ENCODE peak calls at places on chromosomes 12 and 14, in five cellular contexts. Y is left ventricle myocardium inferior, F is breast epithelium, I is bronchial epithelial cell, D is H9. M is an unnamed sample. For H3K27me3, the result is how much of the 10 kb centered on the place peaks cover.

GRCh38 chr12:38949363-38949762 is 44.0 kb upstream of the CPNE8 start:
- DNase-seq in Y (no peak), F (no peak), I (no peak), D (no peak), M (no peak)

GRCh38 chr14:67575684-67576083 is 24.4 kb downstream of the PIGH start:
- DNase-seq in Y (no peak), F (no peak), I (peak), D (no peak), M (no peak)

GRCh38 chr12:91202390-91202789 is 19.8 kb upstream of the DCN start:
- DNase-seq in Y (no peak), F (no peak), I (peak), D (no peak), M (no peak)

GRCh38 chr14:102323102-102323501 is 3.6 kb downstream of the ZNF839 start:
- DNase-seq in Y (peak), F (peak), I (peak), D (peak), M (no peak)

GRCh38 chr14:31930493-31931225 is 146.4 kb upstream of the ARHGAP5 start:
- DNase-seq in Y (no peak), F (no peak), I (peak), D (no peak), M (peak)

GRCh38 chr12:20528208-20528607 is 159.9 kb downstream of the PDE3A start:
- DNase-seq in Y (no peak), F (no peak), I (no peak), D (no peak), M (no peak)

GRCh38 chr12:16347391-16348298 is at the start of gene MGST1:
- DNase-seq in Y (peak), F (peak), I (peak), D (peak), M (no peak)

GRCh38 chr14:99117671-99118045 is 154.3 kb downstream of the BCL11B start:
- DNase-seq in Y (no peak), F (peak), I (no peak), D (no peak), M (no peak)

GRCh38 chr12:87939182-87939581 is 90.0 kb downstream of the C12orf50 start:
- DNase-seq in Y (no peak), F (no peak), I (no peak), D (peak), M (no peak)

GRCh38 chr12:63882844-63883243 is 38.3 kb downstream of the SRGAP1 start:
- DNase-seq in Y (peak), F (no peak), I (no peak), D (peak), M (no peak)

GRCh38 chr14:91985521-91986255 is 38.2 kb upstream of the FBLN5 start:
- DNase-seq in Y (no peak), F (no peak), I (no peak), D (no peak), M (no peak)

GRCh38 chr12:100826323-100826722 is 31.7 kb downstream of the ANO4 start:
- DNase-seq in Y (peak), F (no peak), I (peak), D (peak), M (peak)

GRCh38 chr14:60097974-60098373 is 6.3 kb downstream of the PCNX4 start:
- DNase-seq in Y (no peak), F (no peak), I (no peak), D (no peak), M (peak)

GRCh38 chr12:130879781-130880389 is 8.0 kb downstream of the RAN start:
- DNase-seq in Y (no peak), F (no peak), I (no peak), D (peak), M (no peak)

GRCh38 chr12:91931110-91931509 is 214.5 kb downstream of the BTG1 start:
- DNase-seq in Y (no peak), F (peak), I (peak), D (no peak), M (no peak)

GRCh38 chr14:84975503-84975902 is 554.4 kb upstream of the FLRT2 start:
- DNase-seq in Y (no peak), F (no peak), I (no peak), D (no peak), M (no peak)

GRCh38 chr12:96471368-96472040 is 17.9 kb upstream of the CFAP54 start:
- DNase-seq in Y (no peak), F (no peak), I (peak), D (no peak), M (no peak)

GRCh38 chr12:28463396-28463795 is 273.1 kb downstream of the CCDC91 start:
- DNase-seq in Y (no peak), F (no peak), I (no peak), D (no peak), M (no peak)

GRCh38 chr14:26200675-26201074 is 397.2 kb downstream of the NOVA1 start:
- DNase-seq in Y (no peak), F (no peak), I (peak), D (no peak), M (peak)

GRCh38 chr12:121968880-121969279 is 50.5 kb downstream of the CFAP251 start:
- DNase-seq in Y (peak), F (no peak), I (no peak), D (no peak), M (no peak)

GRCh38 chr12:121996945-121997612 is 24.6 kb upstream of the BCL7A start:
- DNase-seq in Y (no peak), F (no peak), I (peak), D (no peak), M (peak)

GRCh38 chr14:25006961-25007795 is 42.8 kb downstream of the STXBP6 start:
- DNase-seq in Y (no peak), F (no peak), I (peak), D (no peak), M (peak)

GRCh38 chr12:66051361-66051760 is 79.2 kb downstream of the LLPH start:
- DNase-seq in Y (no peak), F (no peak), I (no peak), D (no peak), M (no peak)

GRCh38 chr14:92703516-92703915 is 44.9 kb downstream of the LGMN start:
- DNase-seq in Y (no peak), F (no peak), I (no peak), D (no peak), M (no peak)

GRCh38 chr14:77470192-77470870 is 12.4 kb downstream of the AHSA1 start:
- DNase-seq in Y (no peak), F (no peak), I (no peak), D (no peak), M (peak)

GRCh38 chr12:48827026-48827425 is 8.7 kb downstream of the CACNB3 start:
- DNase-seq in Y (no peak), F (no peak), I (no peak), D (no peak), M (no peak)

GRCh38 chr12:51898937-51899336 is 8.4 kb upstream of the ACVRL1 start:
- DNase-seq in Y (no peak), F (no peak), I (no peak), D (no peak), M (no peak)

GRCh38 chr12:47717443-47718193 is 7.7 kb downstream of the ENDOU start:
- DNase-seq in Y (peak), F (peak), I (peak), D (peak), M (peak)

GRCh38 chr14:52332269-52332668 is 18.2 kb downstream of the PTGER2 start:
- DNase-seq in Y (no peak), F (no peak), I (no peak), D (no peak), M (no peak)

GRCh38 chr12:47995976-47996375 is 8.3 kb downstream of the COL2A1 start:
- DNase-seq in Y (no peak), F (no peak), I (no peak), D (no peak), M (no peak)

GRCh38 chr12:74431821-74432220 is 105.8 kb upstream of the ATXN7L3B start:
- DNase-seq in Y (no peak), F (no peak), I (peak), D (no peak), M (no peak)

GRCh38 chr14:37708481-37708880 is 113.1 kb downstream of the TTC6 start:
- DNase-seq in Y (no peak), F (no peak), I (no peak), D (no peak), M (no peak)

GRCh38 chr14:65792208-65792905 is 379.8 kb downstream of the FUT8 start:
- DNase-seq in Y (no peak), F (no peak), I (peak), D (no peak), M (peak)

GRCh38 chr14:98952595-98953325 is 319.2 kb downstream of the BCL11B start:
- DNase-seq in Y (no peak), F (no peak), I (peak), D (no peak), M (no peak)

GRCh38 chr14:56196274-56196673 is 78.1 kb downstream of the PELI2 start:
- DNase-seq in Y (no peak), F (no peak), I (no peak), D (no peak), M (no peak)

DNA sequence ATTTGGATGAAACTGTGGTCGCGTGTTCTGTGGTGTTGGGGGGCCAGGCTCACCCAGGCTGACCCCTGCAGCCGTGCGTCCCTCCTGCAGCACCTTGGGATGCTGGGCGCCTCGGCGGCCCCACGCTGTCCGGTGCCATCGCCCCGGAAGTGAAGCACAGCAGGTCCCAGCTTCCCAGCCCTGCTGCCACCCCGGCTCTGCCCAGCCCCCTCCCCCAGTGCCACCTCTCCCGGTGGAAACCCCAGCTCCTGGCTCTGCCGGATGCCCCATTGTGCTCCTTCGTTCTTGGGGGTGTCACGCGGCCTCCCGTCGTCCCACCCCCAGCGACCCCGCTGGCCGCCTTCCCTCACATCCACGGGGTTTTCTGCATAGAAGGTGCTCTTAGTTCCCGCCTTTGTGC is 25.2 kb downstream of the LRCOL1 start:
- DNase-seq in Y (no peak), F (no peak), I (no peak), D (no peak), M (no peak)
- H3K27me3 ChIP-seq in Y (under half), F (under half), I (under half), D (under half), M (under half)

DNA sequence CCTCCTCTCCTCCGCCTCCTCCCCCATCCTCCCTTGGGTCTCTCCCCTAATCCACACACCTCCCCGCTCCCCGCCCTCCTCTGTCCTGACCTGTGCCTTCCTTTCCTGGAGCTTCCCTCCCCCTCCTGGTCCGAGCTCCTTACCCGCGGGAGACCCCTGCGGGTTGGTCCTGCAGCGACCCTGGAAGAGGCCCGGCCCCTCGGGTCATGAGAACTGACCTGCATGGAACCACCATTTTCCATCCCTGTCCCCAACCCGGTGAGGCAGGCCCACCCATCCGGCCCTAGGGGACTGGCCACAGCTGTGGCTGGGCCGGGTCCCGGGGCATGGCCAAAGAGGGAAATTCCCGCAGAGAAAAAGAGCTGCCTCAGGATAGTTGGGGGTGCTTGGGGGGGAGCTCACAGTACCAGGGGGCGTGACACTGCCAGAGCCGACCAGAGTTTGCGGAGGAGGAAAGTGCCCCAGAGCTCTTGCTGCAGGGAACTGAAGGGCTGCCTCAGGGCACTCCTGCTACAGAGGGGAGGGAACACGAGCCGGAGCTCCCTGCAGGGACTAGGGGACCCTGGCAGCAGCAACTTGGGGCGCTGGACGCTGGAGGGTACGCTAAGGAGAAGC is 613 bp downstream of the ARHGEF40 start:
- DNase-seq in Y (peak), F (peak), I (no peak), D (peak), M (peak)
- H3K27me3 ChIP-seq in Y (under half), F (under half), I (under half), D (under half), M (under half)

GRCh38 chr14:83607682-83608081 is 1922.3 kb upstream of the FLRT2 start:
- DNase-seq in Y (no peak), F (no peak), I (no peak), D (peak), M (no peak)
- H3K27me3 ChIP-seq in Y (under half), F (under half), I (under half), D (under half), M (under half)

GRCh38 chr12:114400395-114400794 is 5.5 kb downstream of the TBX5 start:
- DNase-seq in Y (peak), F (no peak), I (no peak), D (peak), M (no peak)

GRCh38 chr12:114401346-114402320 is 4.3 kb downstream of the TBX5 start:
- DNase-seq in Y (no peak), F (no peak), I (no peak), D (no peak), M (no peak)

GRCh38 chr12:114399664-114400211 is 6.2 kb downstream of the TBX5 start:
- DNase-seq in Y (no peak), F (no peak), I (no peak), D (peak), M (no peak)

GRCh38 chr12:114403044-114403689 is 2.8 kb downstream of the TBX5 start:
- DNase-seq in Y (peak), F (no peak), I (no peak), D (peak), M (no peak)

DNA sequence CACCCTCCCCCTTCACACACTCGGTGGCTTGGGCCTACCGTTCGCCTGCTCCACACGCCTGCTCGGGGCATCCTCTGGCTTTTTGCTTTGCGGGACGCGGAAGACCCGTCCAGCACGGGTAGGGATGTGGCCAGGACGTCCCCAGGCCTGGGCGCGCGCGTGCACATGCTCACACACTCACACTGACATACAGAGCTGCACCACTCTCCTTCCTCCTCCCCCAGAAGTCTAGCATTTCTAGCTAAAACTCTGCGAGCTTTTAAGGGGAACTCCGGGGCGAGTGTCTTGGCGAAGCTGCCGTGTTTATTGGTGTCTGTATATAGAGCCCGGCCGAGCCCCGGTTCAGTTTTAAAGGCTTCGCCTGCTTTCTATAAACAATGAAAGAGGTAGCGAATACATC is 5.0 kb downstream of the TBX5 start:
- DNase-seq in Y (peak), F (no peak), I (no peak), D (no peak), M (no peak)
- H3K27me3 ChIP-seq in Y (half or more), F (half or more), I (half or more), D (half or more), M (half or more)

DNA sequence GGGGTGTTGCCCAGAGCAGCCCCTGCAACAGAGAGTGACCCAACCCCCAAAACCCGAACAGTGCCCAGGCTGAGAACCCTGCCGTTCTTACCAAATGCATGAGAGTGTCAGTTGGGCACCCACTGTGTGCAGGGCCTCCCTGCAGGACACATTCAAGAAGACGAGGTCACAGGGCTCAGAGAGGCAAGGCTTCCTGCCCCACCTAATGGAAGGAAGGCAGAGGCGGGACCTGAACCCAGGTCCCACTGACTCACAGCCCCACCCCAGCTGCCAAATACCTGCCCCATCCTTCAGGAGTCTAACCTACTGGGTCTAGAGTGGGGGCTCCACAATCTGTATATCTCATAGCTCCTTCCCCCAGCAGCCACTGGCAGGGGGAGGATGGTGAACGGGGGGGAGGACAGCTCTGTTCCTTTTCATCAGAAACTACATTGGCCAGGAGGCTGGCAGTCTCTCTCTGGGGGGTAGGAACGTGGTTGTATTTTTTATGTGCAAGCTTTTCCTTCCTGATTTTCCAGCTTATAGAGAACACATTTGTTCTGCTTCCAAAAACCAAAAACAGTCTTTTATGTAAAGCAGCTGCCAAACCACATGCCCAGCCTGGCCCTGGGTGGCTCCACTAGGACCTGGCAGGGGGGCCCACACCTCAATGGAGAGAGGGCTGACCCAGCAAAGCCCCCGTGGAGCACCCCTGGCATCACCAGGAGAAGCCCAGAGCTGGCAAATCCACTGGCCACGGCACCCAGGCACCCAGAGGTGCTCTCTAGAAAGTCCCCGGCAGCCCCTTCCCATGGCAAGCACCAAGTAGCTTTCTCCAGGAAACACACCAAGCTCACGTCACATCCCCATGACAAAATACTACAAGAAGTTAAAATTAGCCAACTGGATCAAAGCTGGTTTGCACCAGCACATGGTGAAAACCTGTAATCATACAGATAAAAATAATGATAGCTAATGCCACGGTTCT is 17.0 kb downstream of the NCOR2 start:
- DNase-seq in Y (no peak), F (no peak), I (peak), D (no peak), M (no peak)
- H3K27me3 ChIP-seq in Y (under half), F (under half), I (under half), D (under half), M (under half)

GRCh38 chr12:113154351-113154973 is 4.9 kb downstream of the CFAP73 start:
- DNase-seq in Y (no peak), F (no peak), I (peak), D (peak), M (no peak)
- H3K27me3 ChIP-seq in Y (half or more), F (under half), I (under half), D (under half), M (under half)

DNA sequence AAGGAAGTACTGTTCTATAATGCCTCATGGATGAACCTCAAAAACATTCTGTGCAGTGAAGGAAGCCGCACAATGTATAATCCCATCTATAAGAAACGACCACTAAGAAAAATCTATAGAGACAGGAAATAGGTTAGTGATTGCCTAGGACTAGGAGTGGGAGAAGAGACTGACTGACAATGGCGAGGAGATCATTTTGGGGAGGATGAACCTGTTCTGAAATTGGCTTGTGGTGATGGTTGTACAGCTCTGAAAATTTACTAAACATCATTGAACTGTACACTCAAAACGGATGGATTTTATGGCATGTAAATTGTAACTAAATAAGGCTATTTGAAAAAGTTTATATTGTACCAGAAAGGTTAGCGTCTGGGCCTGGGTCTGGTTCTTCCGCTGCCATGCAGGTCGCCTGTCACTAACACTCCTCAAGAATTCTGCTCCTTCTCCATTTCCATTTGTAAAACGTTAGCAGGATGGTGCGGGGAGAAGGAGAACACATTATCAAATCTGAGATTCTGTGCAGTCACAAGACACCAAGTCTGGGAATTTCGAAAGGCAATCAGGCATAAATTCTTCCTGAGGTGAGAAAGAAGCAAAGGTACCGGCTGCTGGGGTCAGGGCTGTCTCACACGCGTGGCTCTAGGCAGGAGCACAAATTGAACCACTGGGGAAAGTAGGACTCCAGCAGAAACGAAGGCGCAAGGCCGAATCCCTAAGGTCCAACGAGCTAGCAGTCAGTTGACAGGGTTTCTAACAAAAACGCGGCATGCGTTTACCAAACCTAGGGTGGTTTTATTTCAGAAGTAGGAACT is 845 bp upstream of the COCH start:
- DNase-seq in Y (no peak), F (no peak), I (no peak), D (no peak), M (no peak)
- H3K27me3 ChIP-seq in Y (half or more), F (under half), I (under half), D (under half), M (under half)

M was measured in trophoblast cell.